ENCODE peak calls at places on chromosomes 4 and X, in six cellular contexts. O is NCI-H2171 treated with DMSO at 0.1 percent for 48 hours, M is T-helper 2 cell, G is MCF 10A, Q is GM04504, D is germinal center. W is an unnamed sample.

GRCh38 chr4:183098080-183098722 is 856 bp upstream of the WWC2 start:
- DNase-seq in O (no peak), M (no peak), G (no peak), Q (peak; percentile 38), D (peak; percentile 18), W (no peak)

GRCh38 chr4:90958256-90958895 is 831.2 kb downstream of the CCSER1 start:
- DNase-seq in O (peak; percentile 65), M (no peak), G (peak; percentile 95), Q (no peak), D (no peak), W (peak; percentile 89)

GRCh38 chr4:64464581-64464980 is 55.3 kb upstream of the TECRL start:
- DNase-seq in O (no peak), M (no peak), G (no peak), Q (no peak), D (no peak), W (no peak)

GRCh38 chr4:170420255-170420693 is 330.5 kb upstream of the AADAT start:
- DNase-seq in O (no peak), M (no peak), G (no peak), Q (peak; percentile 22), D (peak; percentile 6), W (no peak)

GRCh38 chr4:152485726-152486276 is 50.1 kb downstream of the FBXW7 start:
- DNase-seq in O (no peak), M (no peak), G (peak; percentile 78), Q (peak; percentile 28), D (no peak), W (no peak)

GRCh38 chr4:110643096-110643495 is 20.2 kb upstream of the PITX2 start:
- DNase-seq in O (no peak), M (no peak), G (no peak), Q (no peak), D (no peak), W (no peak)

GRCh38 chr4:115883862-115884261 is 770.4 kb upstream of the NDST4 start:
- DNase-seq in O (no peak), M (no peak), G (no peak), Q (no peak), D (no peak), W (no peak)

GRCh38 chr4:22842360-22842759 is 149.6 kb downstream of the GBA3 start:
- DNase-seq in O (no peak), M (no peak), G (no peak), Q (no peak), D (no peak), W (no peak)

GRCh38 chr4:472881-473574 is 25.9 kb downstream of the ZNF721 start:
- DNase-seq in O (peak; percentile 29), M (peak; percentile 8), G (peak; percentile 11), Q (peak; percentile 0), D (no peak), W (no peak)

GRCh38 chr4:76784237-76784636 is 113.7 kb downstream of the SOWAHB start:
- DNase-seq in O (no peak), M (no peak), G (peak; percentile 36), Q (no peak), D (no peak), W (no peak)

GRCh38 chr4:185209031-185209851 is at the start of gene SNX25:
- DNase-seq in O (peak; percentile 84), M (peak; percentile 77), G (peak; percentile 80), Q (no peak), D (peak; percentile 87), W (peak; percentile 47)

GRCh38 chrX:23317799-23318724 is 16.6 kb upstream of the PTCHD1 start:
- DNase-seq in O (peak; percentile 3), M (no peak), G (peak; percentile 44), Q (no peak), D (peak; percentile 29), W (no peak)

GRCh38 chrX:98548550-98548949 is 1664.8 kb downstream of the RPA4 start:
- DNase-seq in O (no peak), M (no peak), G (no peak), Q (no peak), D (no peak), W (no peak)

W was measured in DMS 273 treated with DMSO at 0.1 percent for 48 hours.